ENCODE peak calls at places on chromosomes 5 and 9, in seven cellular contexts. U is PC-9; C is PC-3; E is stimulated activated CD8-positive, alpha-beta memory T cell treated with anti-CD3 and anti-CD28 coated beads, Interleukin-4, amount 100 ng/mL, for 1 hour; X is frontal cortex; W is stimulated activated CD4-positive, alpha-beta T cell treated with anti-CD3 and anti-CD28 coated beads, Interleukin-4, amount 100 ng/mL, for 1 hour; M is pons. L is an unnamed sample.

GRCh38 chr9:134939080-134939733 is 21.5 kb upstream of the FCN1 start:
- DNase-seq in U (no peak), E (no peak), X (no peak), C (peak; percentile 5), M (no peak), W (no peak), L (peak; percentile 20)

GRCh38 chr9:33721674-33722358 is 73.5 kb upstream of the PRSS3 start:
- DNase-seq in U (peak; percentile 81), W (peak; percentile 89), X (peak; percentile 54), M (peak; percentile 67), E (peak; percentile 73), C (peak; percentile 84), L (peak; percentile 65)

GRCh38 chr5:33850100-33850594 is 41.6 kb downstream of the ADAMTS12 start:
- DNase-seq in U (peak; percentile 93), W (peak; percentile 6), M (no peak), E (no peak), X (no peak), C (peak; percentile 90), L (peak; percentile 98)

GRCh38 chr9:74610523-74611061 is 113.5 kb downstream of the RORB start:
- DNase-seq in W (no peak), C (no peak), M (no peak), U (no peak), E (no peak), X (no peak), L (no peak)

GRCh38 chr5:54703091-54703490 is 185.5 kb downstream of the SNX18 start:
- DNase-seq in U (peak; percentile 19), X (no peak), M (no peak), C (peak; percentile 81), E (no peak), W (no peak), L (peak; percentile 44)

GRCh38 chr9:93652604-93653592 is 76.5 kb downstream of the PHF2 start:
- DNase-seq in U (no peak), W (no peak), M (no peak), X (no peak), C (no peak), E (no peak), L (no peak)

GRCh38 chr5:4348919-4349318 is 753.3 kb downstream of the IRX1 start:
- DNase-seq in X (no peak), C (no peak), U (no peak), E (no peak), W (no peak), M (no peak), L (peak; percentile 62)

GRCh38 chr5:624951-625230 is 12.8 kb downstream of the CEP72 start:
- DNase-seq in W (no peak), X (no peak), C (no peak), M (no peak), U (no peak), E (no peak), L (no peak)

GRCh38 chr9:133953976-133954709 is 38.0 kb downstream of the VAV2 start:
- DNase-seq in C (no peak), W (no peak), U (no peak), E (no peak), M (no peak), X (no peak), L (no peak)

GRCh38 chr5:159345336-159345735 is 15.0 kb upstream of the IL12B start:
- DNase-seq in E (no peak), X (no peak), M (peak; percentile 76), W (no peak), C (no peak), U (no peak), L (no peak)

GRCh38 chr9:125760537-125760936 is 13.4 kb downstream of the PBX3 start:
- DNase-seq in C (no peak), U (no peak), W (no peak), M (peak; percentile 10), X (no peak), E (no peak), L (no peak)

GRCh38 chr9:9961934-9962333 is 650.9 kb downstream of the PTPRD start:
- DNase-seq in M (no peak), W (no peak), U (no peak), E (no peak), X (no peak), C (no peak), L (no peak)

GRCh38 chr5:92548351-92548750 is 1032.7 kb downstream of the NR2F1-AS1 start:
- DNase-seq in U (no peak), C (no peak), M (no peak), W (no peak), E (no peak), X (no peak), L (no peak)

GRCh38 chr9:113619156-113619861 is 155.8 kb downstream of the RGS3 start:
- DNase-seq in C (no peak), X (no peak), W (no peak), E (no peak), M (no peak), U (no peak), L (no peak)

GRCh38 chr5:170597109-170597741 is 93.4 kb downstream of the KCNIP1 start:
- DNase-seq in M (no peak), E (no peak), C (peak; percentile 71), U (no peak), X (no peak), W (no peak), L (peak; percentile 95)

GRCh38 chr5:132439521-132440206 is 50.9 kb downstream of the IRF1 start:
- DNase-seq in E (no peak), M (no peak), X (no peak), U (no peak), C (peak; percentile 46), W (no peak), L (peak; percentile 88)